ENCODE peak calls at places on chromosomes 13 and 19, in six cellular contexts. One of them, this sample, is unnamed.

GRCh38 chr13:51590231-51590630 is 6.0 kb downstream of the WDFY2 start:
- DNase-seq in heart left ventricle: no peak
- DNase-seq in IMR-90: no peak
- DNase-seq in stomach: no peak
- DNase-seq in transverse colon: no peak
- DNase-seq in GM12892: no peak
- DNase-seq in this sample: no peak

GRCh38 chr19:17931532-17932191 is 1.2 kb upstream of the CCDC124 start:
- DNase-seq in heart left ventricle: no peak
- DNase-seq in transverse colon: no peak
- DNase-seq in IMR-90: no peak
- DNase-seq in GM12892: no peak
- DNase-seq in stomach: no peak
- DNase-seq in this sample: no peak

GRCh38 chr19:23787106-23787505 is 28.4 kb upstream of the ZNF681 start:
- DNase-seq in IMR-90: peak
- DNase-seq in stomach: no peak
- DNase-seq in GM12892: no peak
- DNase-seq in heart left ventricle: no peak
- DNase-seq in transverse colon: peak
- DNase-seq in this sample: no peak

GRCh38 chr13:113672002-113672651 is 5.1 kb downstream of the GRK1 start:
- DNase-seq in IMR-90: no peak
- DNase-seq in stomach: no peak
- DNase-seq in transverse colon: no peak
- DNase-seq in heart left ventricle: no peak
- DNase-seq in GM12892: no peak
- DNase-seq in this sample: peak

GRCh38 chr13:46354143-46355087 is 32.6 kb downstream of the RUBCNL start:
- DNase-seq in stomach: no peak
- DNase-seq in GM12892: no peak
- DNase-seq in heart left ventricle: no peak
- DNase-seq in transverse colon: no peak
- DNase-seq in IMR-90: peak
- DNase-seq in this sample: no peak

GRCh38 chr13:83019986-83020385 is 862.3 kb downstream of the SLITRK1 start:
- DNase-seq in stomach: no peak
- DNase-seq in heart left ventricle: no peak
- DNase-seq in IMR-90: no peak
- DNase-seq in transverse colon: no peak
- DNase-seq in GM12892: no peak
- DNase-seq in this sample: no peak

GRCh38 chr19:16896098-16896912 is 7.5 kb downstream of the F2RL3 start:
- DNase-seq in IMR-90: no peak
- DNase-seq in stomach: no peak
- DNase-seq in transverse colon: peak
- DNase-seq in GM12892: no peak
- DNase-seq in heart left ventricle: peak
- DNase-seq in this sample: peak

GRCh38 chr19:50822661-50823208 is 852 bp downstream of the KLK1 start:
- DNase-seq in transverse colon: no peak
- DNase-seq in GM12892: no peak
- DNase-seq in heart left ventricle: no peak
- DNase-seq in IMR-90: no peak
- DNase-seq in stomach: no peak
- DNase-seq in this sample: no peak

GRCh38 chr19:41430907-41431306 is 3.7 kb upstream of the B3GNT8 start:
- DNase-seq in GM12892: no peak
- DNase-seq in transverse colon: no peak
- DNase-seq in heart left ventricle: no peak
- DNase-seq in IMR-90: no peak
- DNase-seq in stomach: no peak
- DNase-seq in this sample: no peak

GRCh38 chr13:75196112-75196855 is 285.7 kb downstream of the TBC1D4 start:
- DNase-seq in GM12892: no peak
- DNase-seq in transverse colon: no peak
- DNase-seq in heart left ventricle: no peak
- DNase-seq in IMR-90: peak
- DNase-seq in stomach: no peak
- DNase-seq in this sample: no peak

GRCh38 chr13:95880346-95880745 is 172.9 kb downstream of the UGGT2 start:
- DNase-seq in transverse colon: no peak
- DNase-seq in heart left ventricle: no peak
- DNase-seq in IMR-90: peak
- DNase-seq in GM12892: no peak
- DNase-seq in stomach: no peak
- DNase-seq in this sample: no peak

GRCh38 chr19:16208064-16208759 is 10.5 kb downstream of the AP1M1 start:
- DNase-seq in transverse colon: no peak
- DNase-seq in GM12892: no peak
- DNase-seq in stomach: no peak
- DNase-seq in heart left ventricle: peak
- DNase-seq in IMR-90: no peak
- DNase-seq in this sample: peak

GRCh38 chr19:29785955-29786589 is 25.7 kb upstream of the CCNE1 start:
- DNase-seq in transverse colon: no peak
- DNase-seq in IMR-90: no peak
- DNase-seq in stomach: no peak
- DNase-seq in GM12892: peak
- DNase-seq in heart left ventricle: no peak
- DNase-seq in this sample: no peak

GRCh38 chr13:109840201-109840892 is 54.0 kb upstream of the IRS2 start:
- DNase-seq in GM12892: no peak
- DNase-seq in IMR-90: peak
- DNase-seq in transverse colon: no peak
- DNase-seq in heart left ventricle: no peak
- DNase-seq in stomach: no peak
- DNase-seq in this sample: no peak

GRCh38 chr13:109274188-109274821 is 512.1 kb downstream of the IRS2 start:
- DNase-seq in transverse colon: no peak
- DNase-seq in GM12892: no peak
- DNase-seq in IMR-90: peak
- DNase-seq in stomach: no peak
- DNase-seq in heart left ventricle: no peak
- DNase-seq in this sample: no peak

GRCh38 chr19:35733180-35734125 is 8.8 kb downstream of the IGFLR1 start:
- DNase-seq in transverse colon: no peak
- DNase-seq in GM12892: no peak
- DNase-seq in IMR-90: no peak
- DNase-seq in heart left ventricle: no peak
- DNase-seq in stomach: no peak
- DNase-seq in this sample: no peak

GRCh38 chr19:45059258-45059965 is 16.9 kb downstream of the ZNF296 start:
- DNase-seq in GM12892: peak
- DNase-seq in transverse colon: peak
- DNase-seq in IMR-90: peak
- DNase-seq in stomach: peak
- DNase-seq in heart left ventricle: peak
- DNase-seq in this sample: no peak

GRCh38 chr19:38005224-38005614 is 98.2 kb downstream of the SIPA1L3 start:
- DNase-seq in GM12892: no peak
- DNase-seq in transverse colon: no peak
- DNase-seq in stomach: no peak
- DNase-seq in IMR-90: no peak
- DNase-seq in heart left ventricle: no peak
- DNase-seq in this sample: no peak

GRCh38 chr19:38004100-38004504 is 97.1 kb downstream of the SIPA1L3 start:
- DNase-seq in heart left ventricle: no peak
- DNase-seq in IMR-90: no peak
- DNase-seq in GM12892: no peak
- DNase-seq in stomach: no peak
- DNase-seq in transverse colon: no peak
- DNase-seq in this sample: no peak

GRCh38 chr19:38003427-38004099 is 96.6 kb downstream of the SIPA1L3 start:
- DNase-seq in transverse colon: peak
- DNase-seq in stomach: peak
- DNase-seq in GM12892: no peak
- DNase-seq in IMR-90: peak
- DNase-seq in heart left ventricle: peak
- DNase-seq in this sample: no peak

GRCh38 chr19:38006361-38007045 is 99.5 kb downstream of the SIPA1L3 start:
- DNase-seq in stomach: no peak
- DNase-seq in GM12892: no peak
- DNase-seq in IMR-90: no peak
- DNase-seq in heart left ventricle: no peak
- DNase-seq in transverse colon: no peak
- DNase-seq in this sample: no peak

DNA sequence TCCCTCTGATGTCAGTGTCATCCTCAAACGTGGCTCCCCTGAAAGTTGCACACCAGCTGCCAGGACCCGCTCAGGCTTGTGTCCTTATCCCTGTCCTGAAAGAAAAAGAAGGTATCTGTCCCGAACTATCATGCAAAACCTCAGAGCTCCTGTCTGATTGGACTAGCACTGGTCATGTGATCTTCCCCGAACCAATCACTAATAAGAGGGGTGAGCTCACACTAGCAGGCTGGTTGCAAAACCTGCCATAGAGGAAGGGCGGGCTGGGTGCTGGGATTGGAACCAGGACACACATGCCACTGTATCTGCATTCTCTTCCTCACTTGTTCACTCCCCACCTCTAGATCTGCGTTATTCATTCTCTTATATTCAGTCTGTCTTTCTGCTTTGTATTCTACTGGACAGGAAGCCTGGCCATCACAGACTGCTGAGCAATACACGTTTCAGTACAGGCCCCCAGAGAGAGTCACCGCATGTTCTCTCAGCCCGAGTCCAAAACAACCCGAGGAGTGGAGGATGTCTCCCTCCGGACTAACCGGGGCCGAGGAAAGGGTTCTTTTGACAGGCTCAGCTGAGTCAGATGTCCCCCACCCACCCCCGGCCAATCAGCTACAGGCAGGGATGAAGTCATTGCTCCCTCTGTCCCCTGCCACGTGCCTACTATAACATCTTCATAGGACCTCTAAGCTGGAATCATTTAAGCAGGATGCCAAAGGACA is 97.7 kb downstream of the SIPA1L3 start:
- DNase-seq in transverse colon: peak
- DNase-seq in IMR-90: peak
- DNase-seq in heart left ventricle: peak
- DNase-seq in GM12892: peak
- DNase-seq in stomach: peak
- DNase-seq in this sample: no peak
- TF ChIP-seq POLR2A in transverse colon: peak
- TF ChIP-seq POLR2A in IMR-90: peak
- TF ChIP-seq POLR2A in heart left ventricle: peak
- TF ChIP-seq POLR2A in GM12892: peak
- TF ChIP-seq POLR2A in stomach: no peak
- TF ChIP-seq POLR2A in this sample: peak

DNA sequence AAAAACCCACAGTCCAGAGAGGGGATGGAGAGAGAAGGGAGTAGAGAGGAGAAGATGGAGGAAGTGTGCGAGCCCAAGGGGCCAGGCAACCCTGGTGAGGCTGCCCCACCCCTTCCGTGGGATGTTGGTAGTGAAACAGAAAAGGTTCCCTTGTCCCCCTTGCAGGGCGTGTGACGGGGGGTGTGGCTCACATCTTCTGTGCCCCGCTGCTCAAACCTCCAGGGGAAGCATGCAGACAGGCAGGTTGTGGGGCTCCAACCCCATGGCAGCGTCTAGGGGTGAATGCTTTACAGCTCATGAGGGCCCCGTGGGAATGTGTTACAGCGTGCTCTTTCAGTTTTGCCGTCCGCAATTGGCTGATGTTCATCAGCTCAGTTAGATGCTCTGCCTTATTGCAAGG is 14.7 kb upstream of the EVI5L start:
- DNase-seq in GM12892: no peak
- DNase-seq in IMR-90: no peak
- DNase-seq in heart left ventricle: no peak
- DNase-seq in stomach: no peak
- DNase-seq in transverse colon: no peak
- DNase-seq in this sample: no peak
- TF ChIP-seq POLR2A in GM12892: no peak
- TF ChIP-seq POLR2A in IMR-90: no peak
- TF ChIP-seq POLR2A in heart left ventricle: no peak
- TF ChIP-seq POLR2A in stomach: no peak
- TF ChIP-seq POLR2A in transverse colon: no peak
- TF ChIP-seq POLR2A in this sample: no peak

DNA sequence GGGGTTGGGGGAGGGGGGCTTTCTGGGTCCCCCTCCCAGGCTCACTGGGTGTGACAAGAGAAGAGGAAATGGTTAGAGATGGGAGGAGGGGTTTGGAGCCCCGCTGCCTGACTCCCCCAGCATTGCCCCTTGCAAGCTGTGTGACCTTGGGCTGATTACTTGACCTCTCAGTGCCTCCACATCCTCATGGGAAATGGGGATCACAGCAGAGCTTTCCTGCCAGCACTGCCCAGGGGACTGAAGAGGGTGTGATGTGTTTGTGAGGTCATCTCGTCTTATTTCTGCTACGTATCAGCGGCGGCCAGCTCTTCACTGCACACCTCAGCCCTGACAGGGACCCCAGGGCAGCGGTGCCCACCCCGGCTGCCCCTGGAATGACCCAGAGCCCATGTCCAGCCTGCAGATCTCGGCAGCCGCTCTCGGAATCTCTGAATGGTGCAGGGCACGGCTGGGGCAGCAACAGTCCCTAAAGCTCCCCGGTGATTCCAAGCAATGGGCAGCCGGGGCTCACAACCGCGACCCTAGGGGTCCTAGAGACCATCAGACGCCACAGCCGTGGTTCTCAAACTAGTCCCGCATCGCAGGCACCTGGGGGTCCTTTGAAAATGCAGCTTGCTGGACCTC is 8.4 kb downstream of the PNMA8B start:
- DNase-seq in IMR-90: no peak
- DNase-seq in stomach: no peak
- DNase-seq in GM12892: no peak
- DNase-seq in heart left ventricle: no peak
- DNase-seq in transverse colon: no peak
- DNase-seq in this sample: no peak
- TF ChIP-seq POLR2A in IMR-90: no peak
- TF ChIP-seq POLR2A in stomach: no peak
- TF ChIP-seq POLR2A in GM12892: no peak
- TF ChIP-seq POLR2A in heart left ventricle: no peak
- TF ChIP-seq POLR2A in transverse colon: no peak
- TF ChIP-seq POLR2A in this sample: no peak

DNA sequence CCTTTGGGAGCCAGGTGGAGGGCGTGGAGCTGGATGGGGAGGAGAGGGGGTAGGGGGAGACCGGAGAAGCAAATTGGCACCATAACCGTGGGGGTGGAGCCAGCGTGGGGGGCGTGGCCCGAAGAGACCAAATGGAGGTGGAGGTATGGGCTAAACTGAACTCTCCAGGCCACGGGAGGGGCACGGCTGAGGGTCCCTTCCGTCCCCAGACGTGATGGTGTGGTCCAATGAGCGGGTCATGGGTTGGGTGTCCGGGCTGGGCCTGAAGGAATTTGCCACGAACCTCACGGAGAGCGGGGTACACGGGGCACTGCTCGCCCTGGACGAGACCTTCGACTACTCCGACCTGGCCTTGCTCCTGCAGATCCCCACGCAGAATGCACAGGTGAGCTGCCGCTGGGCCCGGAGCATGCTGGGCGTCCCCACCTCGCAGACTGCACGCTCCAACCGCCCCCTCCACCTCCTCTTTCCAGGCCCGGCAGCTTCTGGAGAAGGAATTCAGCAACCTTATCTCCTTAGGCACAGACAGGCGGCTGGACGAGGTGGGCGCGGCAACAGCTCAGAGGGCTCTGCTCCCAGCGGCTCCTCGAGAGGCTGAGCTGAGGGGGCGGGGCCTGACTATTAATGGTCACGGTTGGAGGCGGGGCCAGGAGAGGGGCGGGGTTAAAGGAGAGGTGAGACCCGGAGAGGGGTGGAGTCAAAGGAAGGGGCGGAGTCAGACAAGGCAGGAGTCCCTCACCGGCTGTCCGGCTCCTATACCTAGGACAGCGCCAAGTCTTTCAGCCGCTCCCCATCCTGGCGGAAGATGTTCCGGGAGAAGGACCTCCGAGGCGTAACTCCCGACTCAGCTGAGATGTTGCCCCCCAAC is 6.2 kb downstream of the HRC start:
- DNase-seq in transverse colon: peak
- DNase-seq in IMR-90: peak
- DNase-seq in stomach: peak
- DNase-seq in heart left ventricle: peak
- DNase-seq in GM12892: peak
- DNase-seq in this sample: peak
- TF ChIP-seq POLR2A in transverse colon: peak
- TF ChIP-seq POLR2A in IMR-90: no peak
- TF ChIP-seq POLR2A in stomach: no peak
- TF ChIP-seq POLR2A in heart left ventricle: peak
- TF ChIP-seq POLR2A in GM12892: no peak
- TF ChIP-seq POLR2A in this sample: no peak